ENCODE peak calls at places on chromosomes 6 and 20, in six cellular contexts. N is OCI-LY7, B is H9, V is endothelial cell of umbilical vein, K is PC-3, C is GM23248. T is an unnamed sample.
A peak's percentile ranks its signal among the peaks of the same experiment; 100 is the strongest.

GRCh38 chr6:85551264-85551663 is 42.4 kb downstream of the SNX14 start:
- DNase-seq in N (peak; percentile 8), B (no peak), V (no peak), K (peak; percentile 3), C (no peak), T (no peak)

GRCh38 chr20:17177341-17177740 is 49.5 kb upstream of the PCSK2 start:
- DNase-seq in N (no peak), B (no peak), V (no peak), K (no peak), C (no peak), T (no peak)

GRCh38 chr6:156881687-156882629 is 104.8 kb downstream of the ARID1B start:
- DNase-seq in N (peak; percentile 51), B (no peak), V (no peak), K (no peak), C (no peak), T (no peak)

GRCh38 chr20:2130062-2130591 is 28.5 kb downstream of the STK35 start:
- DNase-seq in N (no peak), B (no peak), V (no peak), K (no peak), C (no peak), T (no peak)

GRCh38 chr20:17077030-17077429 is 149.8 kb upstream of the PCSK2 start:
- DNase-seq in N (no peak), B (no peak), V (no peak), K (no peak), C (no peak), T (no peak)

GRCh38 chr6:56106231-56106630 is 141.1 kb downstream of the COL21A1 start:
- DNase-seq in N (no peak), B (no peak), V (no peak), K (no peak), C (no peak), T (no peak)

GRCh38 chr20:31484001-31484400 is 8.9 kb downstream of the REM1 start:
- DNase-seq in N (no peak), B (peak; percentile 55), V (peak; percentile 36), K (no peak), C (peak; percentile 47), T (no peak)

GRCh38 chr20:38937978-38938473 is 11.8 kb downstream of the FAM83D start:
- DNase-seq in N (no peak), B (no peak), V (no peak), K (no peak), C (no peak), T (no peak)

GRCh38 chr6:87832025-87832825 is 130.2 kb upstream of the AKIRIN2 start:
- DNase-seq in N (peak; percentile 84), B (no peak), V (peak; percentile 64), K (peak; percentile 49), C (peak; percentile 63), T (peak; percentile 33)

GRCh38 chr6:143333081-143333480 is 117.4 kb downstream of the ADAT2 start:
- DNase-seq in N (no peak), B (no peak), V (no peak), K (peak; percentile 63), C (peak; percentile 47), T (peak; percentile 91)

GRCh38 chr6:89605861-89606260 is 32.7 kb downstream of the LYRM2 start:
- DNase-seq in N (no peak), B (no peak), V (no peak), K (no peak), C (no peak), T (no peak)

GRCh38 chr6:7156666-7157278 is 49.0 kb downstream of the RREB1 start:
- DNase-seq in N (no peak), B (no peak), V (no peak), K (peak; percentile 70), C (peak; percentile 94), T (no peak)

GRCh38 chr6:165573671-165574070 is 89.4 kb downstream of the PDE10A start:
- DNase-seq in N (no peak), B (no peak), V (peak; percentile 97), K (peak; percentile 67), C (no peak), T (no peak)

GRCh38 chr6:165574220-165574619 is 88.8 kb downstream of the PDE10A start:
- DNase-seq in N (no peak), B (no peak), V (no peak), K (peak; percentile 19), C (no peak), T (no peak)

GRCh38 chr6:165571721-165572132 is 91.3 kb downstream of the PDE10A start:
- DNase-seq in N (no peak), B (no peak), V (no peak), K (no peak), C (no peak), T (no peak)

GRCh38 chr6:165568326-165568725 is 94.7 kb downstream of the PDE10A start:
- DNase-seq in N (no peak), B (no peak), V (no peak), K (no peak), C (no peak), T (no peak)

GRCh38 chr6:165571068-165571682 is 91.9 kb downstream of the PDE10A start:
- DNase-seq in N (no peak), B (no peak), V (no peak), K (no peak), C (no peak), T (no peak)
- H2AFZ ChIP-seq in N (no peak overlapping the region), B (no peak overlapping the region), V (no peak overlapping the region), K (no peak overlapping the region), C (no peak overlapping the region), T (no peak overlapping the region)

DNA sequence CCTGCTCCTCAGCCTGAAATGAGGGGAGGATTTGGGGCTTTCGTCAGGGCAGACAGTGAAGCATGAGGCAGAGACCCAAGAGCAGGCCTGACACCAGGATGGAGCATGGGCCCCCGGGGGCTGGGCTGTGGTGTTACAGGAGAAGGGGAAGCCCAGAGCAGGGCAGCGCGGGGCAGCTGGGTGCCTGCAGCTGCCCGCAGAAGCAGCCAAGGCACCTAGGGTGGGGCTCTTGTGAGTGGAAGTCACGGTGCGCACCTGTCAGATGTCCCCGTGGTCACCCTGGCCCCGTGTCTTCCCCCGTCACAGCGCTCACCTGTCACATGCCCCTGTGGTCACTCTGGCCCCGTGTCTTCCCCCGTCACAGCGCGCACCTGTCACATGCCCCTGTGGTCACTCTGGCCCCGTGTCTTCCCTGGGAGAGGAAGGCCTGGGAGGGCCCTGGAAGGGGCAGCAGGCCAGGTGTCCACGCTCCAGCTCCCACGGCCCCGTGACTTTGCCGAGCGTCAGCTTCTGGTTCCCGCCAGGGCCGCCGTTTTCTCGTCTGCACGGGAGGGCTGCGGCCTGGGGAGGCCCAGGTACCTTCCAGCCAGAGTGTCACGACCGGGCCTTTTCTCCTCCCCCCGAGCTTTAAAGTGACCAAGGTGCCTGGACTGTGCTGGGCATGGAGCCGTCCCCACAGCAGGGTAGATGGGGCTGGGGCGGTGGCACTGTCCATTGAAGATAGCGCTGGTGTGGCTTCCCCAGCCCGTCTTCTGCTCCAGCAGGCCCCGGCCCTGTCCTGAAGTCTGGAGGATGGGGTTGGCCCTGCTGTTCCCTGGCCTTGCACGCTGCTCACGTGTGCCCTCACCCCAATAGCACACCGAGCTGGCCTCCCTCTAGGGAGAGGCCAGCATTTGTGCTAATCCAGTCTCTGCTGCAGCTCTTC is 9.4 kb downstream of the ARFGAP1 start:
- DNase-seq in N (no peak), B (no peak), V (no peak), K (no peak), C (no peak), T (no peak)
- H2AFZ ChIP-seq in N (no peak overlapping the region), B (no peak overlapping the region), V (no peak overlapping the region), K (no peak overlapping the region), C (no peak overlapping the region), T (no peak overlapping the region)

GRCh38 chr6:150549577-150550184 is 50.0 kb upstream of the PLEKHG1 start:
- DNase-seq in N (no peak), B (no peak), V (no peak), K (peak; percentile 78), C (no peak), T (peak; percentile 86)

GRCh38 chr6:150549007-150549406 is 50.7 kb upstream of the PLEKHG1 start:
- DNase-seq in N (peak; percentile 6), B (no peak), V (no peak), K (no peak), C (no peak), T (no peak)

GRCh38 chr6:150546457-150546856 is 53.2 kb upstream of the PLEKHG1 start:
- DNase-seq in N (no peak), B (no peak), V (no peak), K (no peak), C (no peak), T (no peak)

GRCh38 chr6:150550244-150550643 is 49.4 kb upstream of the PLEKHG1 start:
- DNase-seq in N (no peak), B (no peak), V (no peak), K (no peak), C (no peak), T (no peak)

DNA sequence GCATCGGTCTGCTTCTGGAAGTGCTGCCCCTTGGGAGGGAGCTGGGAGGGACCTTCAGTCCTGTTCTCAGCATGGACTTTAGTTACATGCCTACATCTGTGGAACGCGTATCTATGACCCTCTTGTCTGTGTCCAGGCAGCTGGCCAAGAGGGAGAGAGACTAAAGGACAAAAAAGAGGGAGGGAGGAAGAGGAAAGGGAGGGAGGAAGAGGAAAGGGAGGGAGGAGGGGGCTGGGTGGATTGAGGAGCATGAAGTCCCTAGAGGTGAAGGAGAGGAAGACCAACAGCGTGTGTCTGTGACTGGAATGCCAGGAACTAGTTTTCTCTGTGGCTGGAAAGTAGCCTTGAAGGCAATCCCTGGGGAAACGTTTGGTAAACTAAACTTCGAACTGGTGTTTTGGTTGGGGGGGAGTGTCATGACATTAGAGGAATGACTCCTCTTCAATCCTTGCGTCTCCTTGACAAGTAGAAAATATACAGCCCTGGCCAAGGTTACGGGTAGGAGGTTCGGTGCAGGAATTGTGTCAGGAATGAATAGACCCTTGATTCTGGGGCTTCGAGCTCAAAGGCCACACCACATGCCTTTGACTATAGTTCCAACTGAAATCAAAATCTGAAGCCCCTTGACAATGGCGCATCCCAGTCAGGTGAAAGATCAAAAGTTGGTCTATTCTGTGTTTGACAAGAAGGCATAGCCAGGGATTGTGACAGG is 52.0 kb upstream of the PLEKHG1 start:
- DNase-seq in N (no peak), B (peak; percentile 40), V (no peak), K (no peak), C (no peak), T (no peak)
- H2AFZ ChIP-seq in N (no peak overlapping the region), B (no peak overlapping the region), V (no peak overlapping the region), K (no peak overlapping the region), C (no peak overlapping the region), T (no peak overlapping the region)

GRCh38 chr6:68760941-68761676 is 126.0 kb downstream of the ADGRB3 start:
- DNase-seq in N (no peak), B (no peak), V (no peak), K (no peak), C (no peak), T (no peak)

GRCh38 chr6:68760486-68760885 is 125.4 kb downstream of the ADGRB3 start:
- DNase-seq in N (no peak), B (no peak), V (no peak), K (no peak), C (no peak), T (no peak)

GRCh38 chr6:68761985-68762384 is 126.9 kb downstream of the ADGRB3 start:
- DNase-seq in N (no peak), B (no peak), V (no peak), K (no peak), C (no peak), T (no peak)

GRCh38 chr6:68756454-68757375 is 121.6 kb downstream of the ADGRB3 start:
- DNase-seq in N (no peak), B (no peak), V (no peak), K (no peak), C (no peak), T (no peak)

DNA sequence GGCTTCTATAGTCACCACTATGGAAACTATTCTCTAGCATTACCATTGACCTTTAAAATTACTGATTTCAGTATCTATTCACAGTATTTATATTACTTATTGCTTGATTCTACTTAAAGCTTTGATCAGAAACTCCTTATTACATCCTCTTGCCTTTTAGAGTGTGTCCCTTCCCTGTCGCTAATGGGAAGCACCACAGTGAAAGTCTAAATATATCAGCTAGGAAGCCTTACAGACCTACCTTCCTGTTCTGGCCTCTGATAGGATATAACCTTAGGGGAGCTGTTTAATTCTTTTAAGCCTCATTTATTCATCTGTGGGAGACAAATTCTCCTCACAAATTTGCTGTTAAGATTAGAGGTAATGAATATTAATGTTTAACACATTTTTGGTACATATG is 122.7 kb downstream of the ADGRB3 start:
- DNase-seq in N (no peak), B (no peak), V (no peak), K (no peak), C (no peak), T (no peak)
- H2AFZ ChIP-seq in N (no peak overlapping the region), B (no peak overlapping the region), V (no peak overlapping the region), K (no peak overlapping the region), C (no peak overlapping the region), T (no peak overlapping the region)